ENCODE peak calls at places on chromosome 15, in four cellular contexts. Z, T, H and B are unnamed samples.

GRCh38 chr15:92377083-92377789 is 16.4 kb upstream of the ST8SIA2 start:
- DNase-seq in T (no peak), H (no peak), Z (no peak), B (no peak)

GRCh38 chr15:41564286-41564959 is 5.4 kb downstream of the TYRO3 start:
- DNase-seq in H (peak), Z (peak), T (peak), B (peak)

GRCh38 chr15:100572362-100572983 is 29.5 kb downstream of the LINS1 start:
- DNase-seq in H (no peak), Z (no peak), T (no peak), B (no peak)

GRCh38 chr15:97037080-97037479 is 706.6 kb downstream of the NR2F2 start:
- DNase-seq in Z (no peak), H (no peak), T (no peak), B (no peak)

GRCh38 chr15:67049351-67050044 is 15.9 kb upstream of the SMAD3 start:
- DNase-seq in Z (no peak), T (no peak), H (no peak), B (no peak)

GRCh38 chr15:34049096-34049495 is 10.1 kb upstream of the AVEN start:
- DNase-seq in Z (no peak), H (no peak), T (no peak), B (no peak)

GRCh38 chr15:83947156-83947555 is 288.4 kb upstream of the GOLGA6L4 start:
- DNase-seq in T (no peak), H (no peak), Z (no peak), B (peak)

GRCh38 chr15:80609512-80609946 is 85.6 kb upstream of the ABHD17C start:
- DNase-seq in Z (no peak), T (no peak), H (no peak), B (no peak)

GRCh38 chr15:53297828-53298227 is 461.6 kb downstream of the WDR72 start:
- DNase-seq in H (no peak), T (no peak), Z (no peak), B (no peak)

GRCh38 chr15:68732451-68732850 is 88.2 kb downstream of the ANP32A start:
- DNase-seq in T (peak), Z (no peak), H (no peak), B (no peak)

GRCh38 chr15:94080416-94080815 is 150.9 kb upstream of the MCTP2 start:
- DNase-seq in T (no peak), H (no peak), Z (no peak), B (no peak)

GRCh38 chr15:27499719-27500118 is 528.7 kb downstream of the GABRG3 start:
- DNase-seq in T (no peak), Z (no peak), H (no peak), B (no peak)

DNA sequence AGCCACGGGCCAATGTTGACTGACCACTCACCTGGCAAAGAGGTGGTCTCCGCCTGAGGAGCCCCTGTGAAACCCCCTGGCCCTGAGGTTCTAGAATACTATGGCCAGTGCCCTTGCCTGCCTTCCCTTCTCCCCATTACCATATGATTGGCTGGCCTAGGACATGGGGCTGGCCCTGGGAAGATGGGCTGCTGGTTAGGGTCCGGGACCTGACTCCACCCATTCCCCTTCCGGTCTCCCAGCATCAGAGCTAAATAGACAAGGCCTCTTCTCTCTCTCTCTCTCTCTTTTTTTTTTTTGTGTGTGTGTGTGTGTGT is 3.8 kb downstream of the CSK start:
- DNase-seq in Z (no peak), T (no peak), H (no peak), B (no peak)
- H3K27ac ChIP-seq in Z (no peak), T (peak), H (no peak), B (peak)

DNA sequence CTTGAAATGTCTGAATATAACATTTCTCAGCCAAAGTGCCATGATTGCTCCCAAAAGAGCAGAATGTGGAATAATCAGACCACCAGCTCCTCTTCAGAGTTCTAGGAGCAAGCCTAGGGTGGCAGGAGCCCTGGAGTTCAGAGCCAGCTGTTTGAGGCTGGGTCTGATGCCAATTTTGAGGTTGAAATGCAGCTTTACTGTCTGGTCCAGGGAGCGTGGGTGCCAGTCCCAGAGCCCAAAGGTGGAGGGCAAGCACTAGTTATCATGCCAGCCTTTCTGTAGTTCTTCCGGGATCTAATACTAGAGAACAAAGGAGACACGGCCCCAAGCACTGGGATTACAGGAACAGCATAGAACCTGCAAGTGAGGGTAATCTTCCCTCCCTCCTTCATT is 69.3 kb downstream of the TNFAIP8L3 start:
- DNase-seq in T (no peak), H (no peak), Z (no peak), B (no peak)
- H3K27ac ChIP-seq in T (no peak), H (no peak), Z (no peak), B (no peak)

DNA sequence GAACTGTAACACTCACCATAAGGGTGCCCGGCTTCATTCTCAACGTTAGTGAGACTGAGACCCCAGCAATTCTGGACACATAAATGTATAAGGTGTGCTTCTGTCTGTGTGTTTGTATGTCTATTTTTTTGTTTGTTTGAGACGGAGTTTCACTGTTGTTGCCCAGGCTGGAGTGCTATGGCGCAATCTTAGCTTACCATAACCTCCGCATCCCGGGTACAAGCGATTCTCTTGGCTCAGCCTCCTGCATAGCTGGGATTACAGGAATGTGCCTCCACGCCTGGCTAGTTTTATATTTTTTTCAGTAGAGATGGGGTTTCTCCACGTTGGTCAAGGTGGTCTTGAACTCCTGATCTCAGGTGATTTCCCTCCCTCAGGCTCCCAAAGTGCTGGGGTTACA is 43.3 kb upstream of the C2CD4B start:
- DNase-seq in H (no peak), T (no peak), Z (no peak), B (no peak)
- H3K27ac ChIP-seq in H (no peak), T (no peak), Z (no peak), B (no peak)

DNA sequence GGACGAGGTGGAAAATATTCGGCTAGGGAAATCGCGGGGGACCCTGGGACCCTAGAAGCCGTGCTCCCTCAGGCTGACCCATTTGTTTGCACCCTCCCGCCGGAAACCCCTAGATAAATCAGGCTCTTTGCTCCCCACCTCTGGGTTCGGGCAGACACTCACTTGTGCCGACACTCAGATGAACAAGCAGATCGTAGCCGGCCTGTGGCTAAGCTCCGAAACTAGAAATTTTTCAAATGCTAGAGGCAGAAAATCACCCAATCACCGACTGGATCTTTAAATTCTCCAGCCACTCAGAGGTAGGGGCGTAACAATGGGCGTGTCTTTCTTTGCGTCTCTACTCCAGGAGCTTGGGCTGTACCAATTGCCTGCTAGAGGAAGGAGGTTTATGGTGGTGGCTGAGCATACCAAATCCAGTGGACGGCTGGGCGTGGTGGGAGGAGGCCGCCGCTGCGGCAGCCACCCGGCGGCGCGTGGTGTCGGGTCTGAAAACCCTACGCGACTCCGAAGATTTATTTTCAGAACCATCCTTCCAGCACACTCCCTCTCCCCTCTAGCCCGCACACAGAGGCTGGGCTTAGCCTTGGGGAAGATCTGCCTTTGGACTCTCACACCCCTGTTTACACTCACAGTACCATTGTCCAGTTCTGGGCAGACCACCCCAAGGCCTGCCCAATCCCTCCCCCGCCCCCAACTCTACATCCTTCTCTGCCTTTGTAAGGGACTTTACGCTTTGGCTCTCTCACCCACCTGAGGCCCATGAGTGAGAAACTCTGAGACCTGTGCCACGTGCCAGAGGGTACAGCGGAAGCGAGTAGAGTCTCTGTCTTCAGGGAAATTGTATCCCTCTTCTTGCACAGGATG is at the start of gene PIF1:
- DNase-seq in H (peak), Z (peak), T (peak), B (peak)
- H3K27ac ChIP-seq in H (peak), Z (peak), T (peak), B (peak)

GRCh38 chr15:71424765-71425164 is 309.5 kb downstream of the THSD4 start:
- DNase-seq in Z (no peak), T (no peak), H (no peak), B (no peak)
- H3K27ac ChIP-seq in Z (no peak), T (no peak), H (no peak), B (no peak)